ENCODE peak calls at places on chromosomes 7 and 10, in nine cellular contexts. X, U, Y, K, E, P, D, J and M are unnamed samples.

GRCh38 chr10:391304-391703 is 256.0 kb downstream of the ZMYND11 start:
- DNase-seq in K (no peak), E (no peak), J (no peak), D (peak), X (no peak), Y (no peak), U (no peak), P (no peak), M (no peak)

GRCh38 chr10:3353235-3353634 is 180.7 kb upstream of the PITRM1 start:
- DNase-seq in P (no peak), D (no peak), U (no peak), E (no peak), J (no peak), K (no peak), Y (no peak), X (no peak), M (no peak)

GRCh38 chr10:66927271-66927950 is 1.6 kb downstream of the LRRTM3 start:
- DNase-seq in X (no peak), E (no peak), K (no peak), U (no peak), Y (no peak), D (no peak), J (no peak), P (no peak), M (no peak)

GRCh38 chr10:80472234-80473095 is 18.4 kb downstream of the TSPAN14 start:
- DNase-seq in P (no peak), E (no peak), Y (no peak), X (no peak), K (peak), D (no peak), U (peak), J (peak), M (no peak)

GRCh38 chr10:44352316-44353127 is 32.4 kb downstream of the CXCL12 start:
- DNase-seq in K (no peak), X (no peak), Y (peak), P (peak), D (no peak), U (peak), E (no peak), J (peak), M (peak)

GRCh38 chr10:87058171-87058570 is 36.5 kb downstream of the GLUD1 start:
- DNase-seq in E (no peak), K (no peak), X (no peak), D (no peak), P (no peak), Y (no peak), J (no peak), U (no peak), M (no peak)

GRCh38 chr7:40001649-40002048 is 51.6 kb downstream of the CDK13 start:
- DNase-seq in U (no peak), E (no peak), J (no peak), K (no peak), X (no peak), P (no peak), D (no peak), Y (no peak), M (no peak)

GRCh38 chr7:140501941-140502340 is 22.6 kb upstream of the MKRN1 start:
- DNase-seq in K (no peak), X (peak), J (no peak), D (no peak), Y (no peak), P (no peak), U (peak), E (no peak), M (peak)

GRCh38 chr7:39650676-39651075 is 27.3 kb downstream of the RALA start:
- DNase-seq in J (no peak), Y (no peak), E (no peak), U (peak), X (no peak), D (no peak), K (no peak), P (peak), M (no peak)

GRCh38 chr10:131452926-131453771 is 141.6 kb upstream of the TCERG1L start:
- DNase-seq in E (no peak), U (peak), P (peak), Y (peak), J (no peak), X (peak), K (peak), D (no peak), M (peak)

GRCh38 chr10:88232029-88232895 is 350.9 kb downstream of the RNLS start:
- DNase-seq in P (peak), J (no peak), K (no peak), Y (peak), U (peak), D (no peak), X (no peak), E (no peak), M (no peak)

GRCh38 chr7:50869108-50869716 is 86.5 kb upstream of the GRB10 start:
- DNase-seq in K (no peak), U (peak), P (peak), X (no peak), E (peak), D (no peak), J (no peak), Y (peak), M (no peak)

GRCh38 chr10:16809074-16809718 is 8.0 kb downstream of the RSU1 start:
- DNase-seq in E (no peak), U (peak), Y (peak), J (peak), K (peak), D (no peak), P (peak), X (peak), M (peak)

GRCh38 chr10:14653271-14654161 is 121.2 kb downstream of the FAM107B start:
- DNase-seq in D (no peak), K (no peak), J (no peak), E (peak), Y (peak), U (peak), P (peak), X (peak), M (peak)

GRCh38 chr7:28768577-28769147 is 189.5 kb downstream of the TRIL start:
- DNase-seq in X (no peak), P (no peak), J (no peak), Y (no peak), U (no peak), K (no peak), E (no peak), D (no peak), M (no peak)

GRCh38 chr7:76428149-76428823 is 3.5 kb downstream of the ZP3 start:
- DNase-seq in E (no peak), X (no peak), J (no peak), U (no peak), D (no peak), Y (no peak), K (no peak), P (no peak), M (no peak)

GRCh38 chr10:14625210-14625621 is 149.5 kb downstream of the FAM107B start:
- DNase-seq in P (no peak), J (no peak), D (peak), K (no peak), U (no peak), X (no peak), E (no peak), Y (no peak), M (peak)

GRCh38 chr10:114498413-114499111 is 94.3 kb upstream of the AFAP1L2 start:
- DNase-seq in P (no peak), E (no peak), U (no peak), D (no peak), J (no peak), Y (no peak), X (no peak), K (no peak), M (no peak)

GRCh38 chr7:139362302-139362701 is 2.6 kb downstream of the LUC7L2 start:
- DNase-seq in P (no peak), Y (no peak), E (no peak), K (no peak), J (no peak), X (no peak), D (no peak), U (no peak), M (no peak)

GRCh38 chr7:1310936-1311335 is 78.3 kb downstream of the UNCX start:
- DNase-seq in D (no peak), P (no peak), E (no peak), U (no peak), J (no peak), Y (no peak), K (no peak), X (no peak), M (no peak)

GRCh38 chr10:10293431-10293830 is 724.2 kb upstream of the CELF2 start:
- DNase-seq in X (peak), Y (no peak), P (peak), K (no peak), U (peak), J (no peak), E (no peak), D (no peak), M (peak)

GRCh38 chr10:58859541-58859940 is 316.9 kb upstream of the PHYHIPL start:
- DNase-seq in K (no peak), Y (no peak), E (no peak), X (no peak), J (no peak), U (no peak), P (no peak), D (no peak), M (no peak)

GRCh38 chr7:116785851-116786250 is 76.5 kb upstream of the CAPZA2 start:
- DNase-seq in D (no peak), E (no peak), U (no peak), K (no peak), Y (no peak), X (no peak), P (no peak), J (no peak), M (no peak)

GRCh38 chr10:636016-636730 is 53.3 kb downstream of the DIP2C start:
- DNase-seq in U (no peak), J (peak), Y (no peak), K (no peak), D (no peak), P (no peak), X (no peak), E (no peak), M (no peak)

GRCh38 chr7:30285067-30285530 is 702 bp downstream of the ZNRF2 start:
- DNase-seq in D (peak), E (no peak), P (no peak), K (peak), J (peak), U (peak), X (no peak), Y (no peak), M (peak)

GRCh38 chr7:129896568-129897382 is 56.0 kb downstream of the UBE2H start:
- DNase-seq in E (no peak), K (no peak), U (no peak), P (no peak), X (no peak), Y (no peak), D (no peak), J (no peak), M (no peak)

GRCh38 chr10:34526186-34526585 is 288.9 kb downstream of the PARD3 start:
- DNase-seq in E (no peak), K (no peak), P (no peak), D (no peak), U (peak), J (no peak), X (no peak), Y (no peak), M (no peak)

GRCh38 chr10:90317172-90317571 is 540.7 kb downstream of the HTR7 start:
- DNase-seq in D (no peak), P (no peak), Y (no peak), X (no peak), J (no peak), U (no peak), E (no peak), K (no peak), M (no peak)

GRCh38 chr10:121592155-121592890 is 5.9 kb downstream of the FGFR2 start:
- DNase-seq in E (peak), X (peak), P (no peak), D (no peak), U (no peak), J (no peak), Y (no peak), K (no peak), M (no peak)

GRCh38 chr10:102113956-102114857 is 6.0 kb downstream of the LDB1 start:
- DNase-seq in X (peak), D (no peak), U (no peak), Y (no peak), K (peak), J (peak), E (no peak), P (no peak), M (peak)

GRCh38 chr7:66921396-66921917 is 432 bp downstream of the TMEM248 start:
- DNase-seq in X (no peak), K (peak), E (no peak), P (peak), Y (peak), U (peak), J (peak), D (peak), M (no peak)

GRCh38 chr7:15554744-15555143 is 7.1 kb downstream of the AGMO start:
- DNase-seq in U (no peak), D (no peak), E (no peak), K (no peak), P (no peak), J (no peak), Y (no peak), X (no peak), M (no peak)

GRCh38 chr10:124007773-124008145 is 85.6 kb downstream of the CHST15 start:
- DNase-seq in K (no peak), P (no peak), X (no peak), D (no peak), Y (no peak), E (no peak), U (no peak), J (peak), M (peak)

GRCh38 chr10:116741391-116742351 is 695 bp downstream of the HSPA12A start:
- DNase-seq in J (no peak), P (peak), E (no peak), U (peak), X (no peak), Y (no peak), K (peak), D (no peak), M (peak)